ENCODE peak calls at places on chromosomes 11 and 22, in seven cellular contexts. D is HepG2, M is K562, V is GM12878, G is H1, P is HCT116, H is SK-N-SH. Y is an unnamed sample.

GRCh38 chr11:85348945-85349344 is 278.2 kb downstream of the DLG2 start:
- DNase-seq in D (no peak), M (no peak), V (no peak), G (peak), P (no peak), H (no peak), Y (no peak)

GRCh38 chr22:17920145-17920605 is 104.2 kb downstream of the MICAL3 start:
- DNase-seq in D (peak), M (peak), V (no peak), G (no peak), P (no peak), H (peak), Y (no peak)

GRCh38 chr22:42336527-42337227 is 66.2 kb upstream of the TCF20 start:
- DNase-seq in D (no peak), M (no peak), V (no peak), G (no peak), P (no peak), H (peak), Y (no peak)

GRCh38 chr22:47495102-47495501 is 732.7 kb downstream of the TBC1D22A start:
- DNase-seq in D (no peak), M (no peak), V (no peak), G (no peak), P (no peak), H (no peak), Y (no peak)

GRCh38 chr11:119249671-119250010 is 43.5 kb downstream of the CBL start:
- DNase-seq in D (no peak), M (peak), V (no peak), G (no peak), P (no peak), H (no peak), Y (no peak)

GRCh38 chr11:34565417-34566208 is 52.0 kb upstream of the ELF5 start:
- DNase-seq in D (peak), M (peak), V (no peak), G (peak), P (peak), H (peak), Y (peak)

GRCh38 chr11:2761131-2762030 is 61.6 kb upstream of the KCNQ1OT1 start:
- DNase-seq in D (no peak), M (no peak), V (no peak), G (no peak), P (no peak), H (no peak), Y (no peak)

GRCh38 chr11:14411818-14412217 is 52.8 kb upstream of the RRAS2 start:
- DNase-seq in D (no peak), M (no peak), V (no peak), G (no peak), P (no peak), H (no peak), Y (no peak)

GRCh38 chr11:133678211-133678610 is 145.9 kb upstream of the OPCML start:
- DNase-seq in D (no peak), M (no peak), V (no peak), G (no peak), P (no peak), H (no peak), Y (no peak)

GRCh38 chr11:68956142-68956541 is 24.6 kb downstream of the MRGPRD start:
- DNase-seq in D (no peak), M (peak), V (no peak), G (no peak), P (no peak), H (peak), Y (no peak)

GRCh38 chr11:68372625-68373024 is 60.2 kb downstream of the LRP5 start:
- DNase-seq in D (no peak), M (no peak), V (no peak), G (no peak), P (no peak), H (no peak), Y (no peak)

GRCh38 chr22:38257650-38258246 is 15.1 kb downstream of the TMEM184B start:
- DNase-seq in D (no peak), M (no peak), V (no peak), G (no peak), P (no peak), H (no peak), Y (peak)

GRCh38 chr11:66224226-66224850 is 44.1 kb upstream of the RAB1B start:
- DNase-seq in D (no peak), M (no peak), V (no peak), G (no peak), P (no peak), H (no peak), Y (no peak)

GRCh38 chr11:69129647-69130046 is 26.1 kb upstream of the SMIM38 start:
- DNase-seq in D (no peak), M (no peak), V (no peak), G (no peak), P (no peak), H (no peak), Y (no peak)

GRCh38 chr11:116563028-116563712 is 209.6 kb downstream of the BUD13 start:
- DNase-seq in D (peak), M (peak), V (no peak), G (no peak), P (no peak), H (no peak), Y (peak)

GRCh38 chr22:29663230-29663826 is 56.5 kb upstream of the CABP7 start:
- DNase-seq in D (no peak), M (no peak), V (no peak), G (no peak), P (no peak), H (no peak), Y (no peak)

GRCh38 chr11:129866328-129866727 is 29.1 kb downstream of the NFRKB start:
- DNase-seq in D (no peak), M (peak), V (no peak), G (no peak), P (no peak), H (no peak), Y (no peak)

GRCh38 chr22:47133263-47133662 is 370.8 kb downstream of the TBC1D22A start:
- DNase-seq in D (no peak), M (no peak), V (no peak), G (no peak), P (no peak), H (no peak), Y (no peak)

GRCh38 chr11:130720232-130720787 is 196.0 kb downstream of the SNX19 start:
- DNase-seq in D (no peak), M (no peak), V (no peak), G (no peak), P (no peak), H (no peak), Y (peak)

GRCh38 chr11:68980776-68981065 is at the start of gene MRGPRD:
- DNase-seq in D (no peak), M (no peak), V (no peak), G (no peak), P (no peak), H (no peak), Y (no peak)

GRCh38 chr11:59707371-59707770 is 6.3 kb downstream of the OR10V1 start:
- DNase-seq in D (no peak), M (no peak), V (no peak), G (no peak), P (no peak), H (no peak), Y (no peak)

GRCh38 chr11:126490261-126490660 is 134.8 kb downstream of the ST3GAL4 start:
- DNase-seq in D (no peak), M (no peak), V (no peak), G (no peak), P (no peak), H (no peak), Y (no peak)

GRCh38 chr11:86245369-86246292 is 1.1 kb downstream of the EED start:
- DNase-seq in D (peak), M (peak), V (no peak), G (no peak), P (no peak), H (peak), Y (peak)

GRCh38 chr11:129067454-129067853 is 124.7 kb downstream of the ARHGAP32 start:
- DNase-seq in D (no peak), M (no peak), V (no peak), G (no peak), P (no peak), H (no peak), Y (no peak)

GRCh38 chr11:65366340-65366773 is 11.8 kb downstream of the TIGD3 start:
- DNase-seq in D (peak), M (peak), V (no peak), G (no peak), P (peak), H (peak), Y (peak)

GRCh38 chr11:46102843-46103242 is 18.4 kb downstream of the PHF21A start:
- DNase-seq in D (no peak), M (peak), V (no peak), G (no peak), P (no peak), H (no peak), Y (no peak)

GRCh38 chr22:29871684-29872083 is 11.3 kb upstream of the MTMR3 start:
- DNase-seq in D (peak), M (peak), V (no peak), G (no peak), P (no peak), H (no peak), Y (peak)

GRCh38 chr11:65558002-65558784 is at the start of gene LTBP3:
- DNase-seq in D (peak), M (peak), V (no peak), G (no peak), P (no peak), H (peak), Y (peak)

GRCh38 chr22:45683248-45683647 is 11.6 kb downstream of the ATXN10 start:
- DNase-seq in D (no peak), M (no peak), V (no peak), G (no peak), P (no peak), H (no peak), Y (no peak)
- TF ChIP-seq JUND in D (no peak), M (no peak), V (no peak), G (no peak), P (no peak), H (no peak), Y (no peak)

DNA sequence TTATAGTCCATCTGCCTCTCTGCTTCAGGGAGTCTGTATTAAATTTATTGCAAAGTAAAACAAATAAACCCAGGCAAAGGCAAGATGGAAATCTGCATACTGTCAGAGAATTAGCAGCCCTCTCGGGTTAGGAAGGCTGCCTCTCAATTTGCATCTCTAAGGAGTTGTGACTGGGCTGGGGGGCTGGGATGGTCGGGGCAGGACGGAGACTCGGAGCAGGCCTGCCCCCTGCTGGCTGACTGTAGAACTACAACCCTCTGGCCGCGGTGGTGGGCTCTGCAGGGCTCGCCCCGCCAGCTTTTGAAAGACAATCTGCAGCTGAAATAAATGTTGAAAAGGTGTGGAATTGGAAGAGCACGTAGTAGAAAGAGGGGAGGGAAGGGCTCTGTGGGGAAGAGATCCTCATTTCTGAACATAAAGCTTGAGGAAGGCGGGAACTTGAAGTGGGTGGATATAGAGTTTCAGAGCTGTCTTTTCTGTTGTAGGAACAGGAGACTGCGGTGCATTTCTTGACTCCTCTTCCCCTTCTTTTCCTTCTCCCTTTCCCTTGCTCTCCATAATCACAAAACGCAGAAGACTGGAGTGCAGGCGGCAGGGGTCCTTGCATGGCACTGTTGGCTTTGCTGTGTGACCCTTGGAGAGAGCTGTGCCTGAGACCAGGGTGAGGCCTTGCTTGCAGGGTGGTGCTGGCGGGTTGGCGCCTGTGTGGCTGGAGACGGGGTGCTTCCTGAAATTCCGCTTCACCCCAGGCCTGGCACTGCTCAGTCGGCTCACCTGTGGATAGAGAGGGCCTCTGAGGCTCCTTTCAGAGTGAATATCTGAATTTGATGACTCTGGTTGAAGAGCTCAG is 22.6 kb upstream of the PKNOX2 start:
- DNase-seq in D (no peak), M (peak), V (no peak), G (no peak), P (no peak), H (peak), Y (peak)
- TF ChIP-seq JUND in D (no peak), M (no peak), V (no peak), G (no peak), P (no peak), H (no peak), Y (no peak)

DNA sequence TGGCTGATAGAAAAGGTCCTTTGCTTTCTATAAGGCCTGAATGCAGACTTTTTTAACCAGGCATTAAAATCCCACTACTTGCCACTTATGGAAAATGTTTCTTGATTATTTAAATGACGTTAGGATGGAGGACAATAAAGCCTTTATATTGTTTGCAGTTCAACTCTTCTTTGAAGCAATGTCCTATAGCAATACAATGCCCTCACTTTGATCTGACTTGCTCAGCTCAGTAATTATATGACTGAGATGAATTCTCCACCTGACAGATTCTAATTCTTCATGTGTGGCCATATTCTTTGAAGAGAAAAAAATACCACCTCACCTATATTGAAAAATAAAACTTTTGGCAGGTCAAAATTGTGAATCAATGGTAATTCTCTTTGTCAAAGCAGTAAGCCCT is 182.0 kb upstream of the MTMR2 start:
- DNase-seq in D (no peak), M (no peak), V (no peak), G (no peak), P (no peak), H (no peak), Y (no peak)
- TF ChIP-seq JUND in D (no peak), M (no peak), V (no peak), G (no peak), P (no peak), H (no peak), Y (no peak)

DNA sequence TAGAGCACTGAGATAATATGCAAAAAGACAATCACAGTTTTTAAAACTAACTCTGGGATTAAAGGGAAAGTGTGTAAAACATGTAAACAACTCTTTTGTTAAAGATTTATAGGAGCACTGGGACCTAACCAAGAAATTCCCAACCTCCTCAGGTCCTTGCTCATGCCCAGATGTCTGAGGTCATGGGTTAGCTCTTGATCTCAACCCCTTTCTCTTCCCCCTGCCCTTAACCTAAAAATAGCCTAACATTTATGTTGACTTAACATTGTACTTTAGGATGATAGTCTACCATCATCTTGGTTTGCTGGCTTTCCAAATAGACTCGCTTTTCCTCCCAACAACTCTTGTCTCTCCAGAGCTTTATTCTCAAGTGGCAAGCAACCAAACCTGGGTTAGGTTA is 258.2 kb upstream of the FAT3 start:
- DNase-seq in D (no peak), M (no peak), V (no peak), G (no peak), P (no peak), H (no peak), Y (no peak)
- TF ChIP-seq JUND in D (no peak), M (no peak), V (no peak), G (no peak), P (no peak), H (no peak), Y (no peak)

GRCh38 chr11:61860054-61860903 is 31.1 kb downstream of the FADS3 start:
- DNase-seq in D (no peak), M (peak), V (no peak), G (no peak), P (peak), H (no peak), Y (peak)

GRCh38 chr11:61864814-61865775 is 26.2 kb downstream of the FADS3 start:
- DNase-seq in D (no peak), M (no peak), V (no peak), G (no peak), P (no peak), H (no peak), Y (no peak)

GRCh38 chr11:61863548-61864081 is 27.7 kb downstream of the FADS3 start:
- DNase-seq in D (no peak), M (no peak), V (no peak), G (no peak), P (no peak), H (no peak), Y (no peak)

GRCh38 chr11:61861634-61862033 is 29.7 kb downstream of the FADS3 start:
- DNase-seq in D (no peak), M (no peak), V (no peak), G (no peak), P (no peak), H (no peak), Y (no peak)

DNA sequence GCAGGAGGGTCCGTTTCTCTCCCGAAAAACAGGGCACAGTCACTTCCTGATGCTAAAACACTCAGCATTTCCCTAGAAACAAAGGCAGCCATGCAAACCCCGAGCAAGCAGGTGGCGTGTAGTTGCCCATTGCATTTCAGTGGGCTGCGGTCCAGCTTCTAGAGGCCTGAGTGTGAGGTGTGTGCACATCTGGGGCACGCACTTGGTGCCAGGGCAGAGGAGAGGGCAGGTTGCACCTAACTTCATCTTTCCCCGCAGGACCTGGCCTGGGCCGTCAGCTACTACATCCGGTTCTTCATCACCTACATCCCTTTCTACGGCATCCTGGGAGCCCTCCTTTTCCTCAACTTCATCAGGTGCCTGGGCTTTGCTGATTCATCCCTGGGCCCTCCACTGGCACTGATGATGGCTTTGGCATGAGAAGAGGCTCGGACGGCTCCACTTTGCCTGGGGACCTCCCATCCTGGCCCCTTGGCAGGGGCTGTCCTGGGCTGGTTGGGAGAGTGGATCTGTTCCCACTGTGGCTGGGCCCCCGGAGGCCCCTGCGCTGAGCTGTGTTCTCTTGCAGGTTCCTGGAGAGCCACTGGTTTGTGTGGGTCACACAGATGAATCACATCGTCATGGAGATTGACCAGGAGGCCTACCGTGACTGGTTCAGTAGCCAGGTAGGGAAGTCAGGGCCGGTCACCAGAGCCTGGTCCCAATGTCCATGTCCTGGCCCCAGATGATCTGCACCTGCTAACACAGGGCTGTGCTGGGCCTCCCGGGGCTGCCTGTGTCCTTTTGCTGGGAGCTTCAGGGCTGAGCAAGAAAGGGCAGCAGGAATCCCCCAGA is 28.4 kb downstream of the FADS3 start:
- DNase-seq in D (no peak), M (no peak), V (no peak), G (no peak), P (no peak), H (no peak), Y (no peak)
- TF ChIP-seq JUND in D (no peak), M (no peak), V (no peak), G (no peak), P (no peak), H (no peak), Y (no peak)

DNA sequence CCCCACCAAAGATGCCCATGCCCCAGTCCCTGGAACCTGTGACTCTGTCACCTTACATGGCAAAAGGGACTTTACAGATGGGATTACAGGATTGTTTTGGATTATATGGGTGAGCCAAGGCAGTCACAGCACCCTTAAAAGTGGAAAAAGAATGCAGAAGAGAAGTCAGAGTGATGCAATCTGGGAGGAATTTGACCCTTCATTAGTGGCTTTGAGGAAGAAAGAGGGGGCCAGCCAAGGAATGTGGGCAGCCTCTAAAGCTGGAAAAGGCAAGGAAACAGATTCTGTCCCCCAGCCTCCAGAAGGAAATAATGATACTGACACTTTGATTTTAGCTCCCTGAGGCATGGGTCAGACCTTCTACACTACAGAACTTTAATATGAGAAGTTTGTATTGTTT is 257.3 kb upstream of the ISX start:
- DNase-seq in D (no peak), M (no peak), V (no peak), G (no peak), P (no peak), H (no peak), Y (no peak)
- TF ChIP-seq JUND in D (no peak), M (no peak), V (no peak), G (no peak), P (no peak), H (no peak), Y (no peak)

GRCh38 chr22:49814164-49814686 is 13.4 kb downstream of the BRD1 start:
- DNase-seq in D (no peak), M (no peak), V (no peak), G (no peak), P (no peak), H (no peak), Y (no peak)
- TF ChIP-seq JUND in D (no peak), M (no peak), V (no peak), G (no peak), P (no peak), H (no peak), Y (no peak)

GRCh38 chr11:113260096-113260425 is 54.3 kb upstream of the TTC12 start:
- DNase-seq in D (no peak), M (no peak), V (no peak), G (no peak), P (no peak), H (no peak), Y (no peak)
- TF ChIP-seq JUND in D (no peak), M (no peak), V (no peak), G (no peak), P (no peak), H (no peak), Y (no peak)

GRCh38 chr22:36977401-36977861 is 41.8 kb downstream of the TST start:
- DNase-seq in D (peak), M (peak), V (peak), G (peak), P (no peak), H (peak), Y (no peak)
- TF ChIP-seq JUND in D (no peak), M (no peak), V (no peak), G (no peak), P (no peak), H (no peak), Y (no peak)